ENCODE peak calls at places on chromosomes 3 and 15, in eight cellular contexts. L, Y, H, X, W, M, Z and O are unnamed samples.

GRCh38 chr15:71223516-71223915 is 108.2 kb downstream of the THSD4 start:
- DNase-seq in M (no peak), Z (no peak), X (no peak), H (no peak), W (no peak), L (no peak), Y (no peak), O (no peak)

GRCh38 chr15:44729394-44729913 is 6.9 kb upstream of the TRIM69 start:
- DNase-seq in L (peak; percentile 63), H (peak; percentile 30), Z (no peak), M (no peak), W (no peak), Y (no peak), X (no peak), O (no peak)

GRCh38 chr3:113575191-113575590 is 42.8 kb downstream of the SIDT1 start:
- DNase-seq in W (no peak), M (peak; percentile 59), L (peak; percentile 22), Y (no peak), H (no peak), Z (no peak), X (no peak), O (no peak)

GRCh38 chr3:113260980-113261920 is 49.9 kb downstream of the BOC start:
- DNase-seq in H (no peak), X (no peak), M (no peak), Z (peak; percentile 85), Y (no peak), L (no peak), W (no peak), O (no peak)

GRCh38 chr3:79497447-79498111 is 270.2 kb downstream of the ROBO1 start:
- DNase-seq in L (no peak), X (no peak), Z (no peak), M (no peak), W (no peak), H (peak; percentile 4), Y (no peak), O (no peak)

GRCh38 chr3:4271834-4272233 is 31.3 kb upstream of the SETMAR start:
- DNase-seq in Y (peak; percentile 28), H (peak; percentile 44), W (no peak), Z (no peak), M (peak; percentile 47), L (no peak), X (no peak), O (no peak)

GRCh38 chr15:85607842-85608241 is 186.9 kb downstream of the KLHL25 start:
- DNase-seq in Y (no peak), Z (no peak), L (no peak), X (no peak), H (no peak), M (peak; percentile 51), W (peak; percentile 60), O (no peak)

GRCh38 chr15:39127925-39128617 is 452.8 kb upstream of the THBS1 start:
- DNase-seq in H (peak; percentile 57), M (peak; percentile 96), Z (no peak), W (no peak), Y (no peak), L (peak; percentile 12), X (no peak), O (no peak)

DNA sequence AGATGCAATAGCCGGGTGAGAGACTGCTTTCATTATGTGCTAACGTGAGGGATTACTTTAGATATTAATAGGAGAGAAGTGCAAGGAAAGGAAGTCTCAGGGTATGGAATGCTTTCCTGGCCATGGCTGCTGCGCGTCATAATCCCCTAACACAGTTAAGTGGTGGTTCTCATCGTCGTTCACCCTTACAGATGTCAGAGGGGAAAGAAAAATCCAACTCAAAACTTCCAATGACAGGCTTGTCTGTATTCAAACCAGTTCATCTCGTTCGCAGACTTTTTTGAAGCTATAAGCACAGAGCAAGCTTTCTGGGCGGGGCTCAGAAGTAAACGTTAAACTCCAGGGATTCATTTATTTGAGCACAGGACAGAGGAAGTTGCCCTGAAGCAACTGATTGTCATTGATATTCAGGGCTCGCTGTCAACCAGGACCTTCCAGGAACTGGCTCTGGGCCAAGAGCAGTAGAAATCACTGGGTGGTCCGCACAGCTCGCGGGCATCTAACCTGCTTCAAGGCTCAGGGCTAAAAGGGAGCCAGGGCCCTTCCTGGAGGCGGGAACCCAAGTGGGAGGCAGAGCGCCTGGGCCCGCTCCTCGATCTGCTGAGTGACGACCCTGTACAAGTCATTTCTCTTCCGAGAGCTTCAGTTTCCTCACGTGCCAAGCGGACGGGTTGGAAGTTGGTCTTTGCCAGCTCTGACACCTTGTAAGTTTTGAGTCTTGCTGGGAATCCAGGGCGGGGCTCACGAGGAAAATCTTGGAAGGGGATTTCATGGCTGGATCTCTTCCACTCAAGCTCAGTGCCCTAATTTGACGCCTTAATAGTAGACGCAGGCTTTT is 1.1 kb upstream of the LPP start:
- DNase-seq in H (peak; percentile 24), M (peak; percentile 63), W (peak; percentile 72), Y (peak; percentile 43), L (peak; percentile 59), X (peak; percentile 52), Z (peak; percentile 65), O (peak; percentile 61)
- TF ChIP-seq POLR2A in H (no peak), M (no peak), W (no peak), Y (no peak), L (peak; percentile 27), X (no peak), Z (no peak), O (no peak)

GRCh38 chr15:38070778-38071177 is 136.3 kb downstream of the TMCO5A start:
- DNase-seq in H (no peak), M (no peak), W (no peak), Z (no peak), L (no peak), X (no peak), Y (no peak), O (no peak)

GRCh38 chr15:38066612-38067011 is 132.2 kb downstream of the TMCO5A start:
- DNase-seq in M (no peak), H (no peak), Y (no peak), L (no peak), W (no peak), X (no peak), Z (no peak), O (no peak)

GRCh38 chr15:38069506-38069905 is 135.1 kb downstream of the TMCO5A start:
- DNase-seq in H (peak; percentile 21), W (peak; percentile 64), X (peak; percentile 7), Y (peak; percentile 51), M (peak; percentile 49), L (peak; percentile 78), Z (peak; percentile 17), O (peak; percentile 29)

GRCh38 chr15:38068600-38068999 is 134.2 kb downstream of the TMCO5A start:
- DNase-seq in H (no peak), W (no peak), Z (no peak), M (no peak), Y (no peak), X (no peak), L (no peak), O (no peak)

DNA sequence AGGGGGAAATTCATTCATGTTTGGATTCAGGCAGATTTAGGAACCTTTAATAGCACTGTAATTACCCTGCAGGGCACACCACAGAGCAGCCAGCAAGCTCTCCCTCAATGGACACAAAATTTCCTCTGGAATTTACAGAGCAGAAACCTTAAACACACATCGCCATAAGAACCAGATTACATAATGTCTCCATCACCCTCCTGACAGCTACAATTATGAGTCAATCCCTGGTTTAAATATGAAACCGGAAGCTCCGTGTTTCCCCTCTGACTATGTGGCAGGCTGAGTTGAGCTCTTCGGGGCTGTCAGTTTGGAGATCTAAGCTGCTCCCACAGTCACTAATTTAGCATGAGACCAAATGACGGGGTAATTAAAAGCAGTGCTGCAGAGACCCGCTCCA is 134.6 kb downstream of the TMCO5A start:
- DNase-seq in L (peak; percentile 28), M (peak; percentile 17), W (peak; percentile 40), H (peak; percentile 79), Y (peak; percentile 40), X (no peak), Z (no peak), O (no peak)
- H3K4me3 ChIP-seq in L (no peak overlapping the region), M (peak overlapping the region; percentile 24), W (no peak overlapping the region), H (no peak overlapping the region), Y (no peak overlapping the region), X (no peak overlapping the region), Z (no peak overlapping the region), O (no peak overlapping the region)

GRCh38 chr3:63048365-63048764 is 173.1 kb upstream of the CADPS start:
- DNase-seq in L (no peak), X (no peak), W (no peak), Z (no peak), M (no peak), H (no peak), Y (no peak), O (no peak)

GRCh38 chr3:63047068-63047467 is 171.9 kb upstream of the CADPS start:
- DNase-seq in X (no peak), L (no peak), H (no peak), Y (no peak), Z (no peak), M (no peak), W (no peak), O (no peak)

GRCh38 chr3:63046580-63046979 is 171.4 kb upstream of the CADPS start:
- DNase-seq in L (peak; percentile 27), X (no peak), W (no peak), Z (no peak), M (no peak), H (no peak), Y (no peak), O (no peak)

GRCh38 chr3:63050548-63050947 is 175.3 kb upstream of the CADPS start:
- DNase-seq in Z (no peak), W (no peak), H (no peak), L (no peak), X (no peak), Y (no peak), M (no peak), O (no peak)

DNA sequence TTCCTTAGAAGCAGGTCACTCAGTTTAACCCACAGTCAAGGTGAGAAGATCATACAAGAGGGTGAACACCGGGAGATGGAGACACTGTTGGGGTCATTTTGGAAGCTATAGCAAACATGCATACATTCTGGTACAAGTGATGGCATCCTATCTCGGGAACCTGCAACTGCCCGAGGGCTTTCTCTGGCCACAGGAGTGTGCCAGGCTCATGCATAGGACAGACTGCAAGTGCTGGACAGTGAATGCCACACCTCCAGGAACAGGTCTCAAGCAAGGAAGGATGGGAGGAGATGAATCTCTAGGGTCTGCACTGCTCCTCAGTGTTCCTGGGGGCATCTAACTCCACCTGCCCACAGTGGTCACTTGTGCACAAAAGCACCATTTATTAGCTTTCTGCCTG is 173.7 kb upstream of the CADPS start:
- DNase-seq in M (no peak), Y (no peak), L (no peak), H (no peak), W (no peak), Z (no peak), X (no peak), O (no peak)
- TF ChIP-seq POLR2A in M (no peak), Y (no peak), L (no peak), H (no peak), W (no peak), Z (no peak), X (no peak), O (no peak)

GRCh38 chr3:128727485-128727884 is 1.5 kb downstream of the RAB7A start:
- DNase-seq in W (no peak), Y (no peak), M (no peak), X (no peak), Z (no peak), H (no peak), L (no peak), O (no peak)

GRCh38 chr3:128726691-128727031 is 678 bp downstream of the RAB7A start:
- DNase-seq in L (peak; percentile 73), M (peak; percentile 42), H (peak; percentile 62), W (peak; percentile 83), Y (peak; percentile 50), Z (peak; percentile 34), X (peak; percentile 67), O (peak; percentile 57)

GRCh38 chr3:128727059-128727458 is 1.1 kb downstream of the RAB7A start:
- DNase-seq in Y (no peak), M (no peak), Z (no peak), W (no peak), X (no peak), H (no peak), L (no peak), O (no peak)

GRCh38 chr3:128725932-128726690 is at the start of gene RAB7A:
- DNase-seq in L (peak; percentile 98), W (peak; percentile 98), H (peak; percentile 99), M (peak; percentile 97), Z (peak; percentile 99), Y (peak; percentile 96), X (peak; percentile 98), O (peak; percentile 97)

DNA sequence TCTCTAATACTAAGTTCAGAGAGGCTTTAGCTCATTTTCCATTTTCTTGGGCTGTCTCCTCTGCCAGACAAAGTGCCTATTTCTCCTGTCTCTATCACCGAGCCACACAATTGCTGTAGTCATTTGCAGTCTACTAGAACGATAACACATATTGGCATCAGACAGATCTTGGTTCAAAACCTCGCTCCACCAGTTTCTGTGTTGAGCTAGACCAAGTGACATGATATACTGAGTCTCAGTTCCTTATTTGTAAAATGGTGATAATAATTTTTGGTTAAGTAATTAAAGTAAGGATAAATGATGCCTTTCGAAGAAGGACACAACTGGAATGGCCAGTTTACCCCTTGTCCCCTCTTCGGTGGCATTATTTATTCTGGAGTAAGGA is 444 bp upstream of the RAB7A start:
- DNase-seq in X (no peak), L (no peak), Y (peak; percentile 22), M (no peak), Z (no peak), W (no peak), H (no peak), O (no peak)
- H3K4me3 ChIP-seq in X (no peak overlapping the region), L (no peak overlapping the region), Y (no peak overlapping the region), M (peak overlapping the region; percentile 95), Z (no peak overlapping the region), W (no peak overlapping the region), H (peak overlapping the region; percentile 10), O (no peak overlapping the region)